ENCODE peak calls at places on chromosomes 12 and 14, in seven cellular contexts. G is K562, R is SK-N-SH, V is HepG2, M is H1, N is GM12878, U is HCT116. T is an unnamed sample.
A peak's percentile ranks its signal among the peaks of the same experiment; 100 is the strongest.

GRCh38 chr12:117897379-117898161 is 71.2 kb downstream of the KSR2 start:
- DNase-seq in M (no peak), G (no peak), V (no peak), R (no peak), N (peak; percentile 57), U (no peak), T (no peak)

GRCh38 chr12:103813426-103813825 is 27.6 kb downstream of the NT5DC3 start:
- DNase-seq in V (no peak), G (no peak), U (no peak), M (no peak), N (no peak), R (no peak), T (no peak)

GRCh38 chr12:61029516-61029915 is 1230.7 kb upstream of the USP15 start:
- DNase-seq in V (no peak), N (no peak), G (no peak), U (no peak), M (no peak), R (no peak), T (no peak)

GRCh38 chr14:53955671-53956426 is 776 bp downstream of the BMP4 start:
- DNase-seq in G (no peak), M (no peak), R (no peak), V (peak; percentile 37), U (no peak), N (no peak), T (no peak)

GRCh38 chr14:71465316-71465715 is 466.9 kb upstream of the RGS6 start:
- DNase-seq in M (no peak), U (no peak), N (no peak), V (no peak), G (no peak), R (no peak), T (no peak)

GRCh38 chr14:34449819-34450541 is 12.1 kb downstream of the SPTSSA start:
- DNase-seq in U (no peak), M (no peak), N (no peak), G (no peak), R (no peak), V (no peak), T (no peak)

GRCh38 chr14:92473261-92473946 is 40.2 kb upstream of the RIN3 start:
- DNase-seq in R (no peak), V (peak; percentile 72), U (no peak), G (no peak), N (no peak), M (no peak), T (no peak)

GRCh38 chr12:52139579-52140062 is 52.2 kb downstream of the KRT80 start:
- DNase-seq in V (no peak), U (no peak), R (peak; percentile 84), M (no peak), N (no peak), G (peak; percentile 65), T (no peak)

GRCh38 chr14:99602788-99603415 is 1.1 kb downstream of the CCDC85C start:
- DNase-seq in M (no peak), V (no peak), G (no peak), R (no peak), N (no peak), U (no peak), T (no peak)

GRCh38 chr14:20801726-20802125 is 918 bp downstream of the RNASE1 start:
- DNase-seq in M (no peak), G (peak; percentile 22), R (no peak), N (no peak), U (no peak), V (no peak), T (no peak)

GRCh38 chr14:60277605-60278190 is 28.7 kb downstream of the PPM1A start:
- DNase-seq in R (no peak), U (no peak), N (no peak), G (no peak), V (no peak), M (no peak), T (no peak)

GRCh38 chr14:50666772-50667490 is 1.2 kb downstream of the SAV1 start:
- DNase-seq in R (peak; percentile 23), N (no peak), V (peak; percentile 37), M (no peak), U (no peak), G (no peak), T (peak; percentile 40)

GRCh38 chr12:47768323-47768811 is 4.7 kb upstream of the SLC48A1 start:
- DNase-seq in M (no peak), U (no peak), R (no peak), G (no peak), N (no peak), V (peak; percentile 86), T (peak; percentile 36)

GRCh38 chr12:131940121-131940520 is 9.6 kb upstream of the EP400 start:
- DNase-seq in U (no peak), R (no peak), M (no peak), V (no peak), G (no peak), N (no peak), T (no peak)

GRCh38 chr14:23186913-23187654 is 3.6 kb upstream of the SLC7A8 start:
- DNase-seq in G (peak; percentile 71), R (peak; percentile 63), U (peak; percentile 64), N (peak; percentile 5), M (no peak), V (peak; percentile 78), T (no peak)

GRCh38 chr12:14723763-14724162 is 27.4 kb upstream of the GUCY2C start:
- DNase-seq in M (no peak), N (peak; percentile 37), U (peak; percentile 28), R (peak; percentile 47), G (peak; percentile 11), V (peak; percentile 54), T (peak; percentile 81)

GRCh38 chr14:53011053-53011462 is 60.2 kb upstream of the FERMT2 start:
- DNase-seq in U (peak; percentile 21), G (no peak), N (no peak), V (peak; percentile 53), M (peak; percentile 29), R (no peak), T (peak; percentile 75)

GRCh38 chr14:59631237-59631636 is 54.6 kb upstream of the CCDC175 start:
- DNase-seq in G (peak; percentile 23), V (peak; percentile 9), U (no peak), M (no peak), R (peak; percentile 39), N (no peak), T (no peak)

GRCh38 chr12:18243238-18243637 is 18.1 kb upstream of the PIK3C2G start:
- DNase-seq in M (no peak), V (no peak), N (no peak), G (no peak), U (no peak), R (no peak), T (no peak)

GRCh38 chr12:104372048-104372720 is 68.6 kb downstream of the EID3 start:
- DNase-seq in U (no peak), N (no peak), R (no peak), M (no peak), V (no peak), G (no peak), T (no peak)

GRCh38 chr12:18262514-18262913 is 1.2 kb downstream of the PIK3C2G start:
- DNase-seq in V (no peak), M (no peak), N (no peak), U (no peak), R (no peak), G (no peak), T (no peak)

GRCh38 chr12:56631790-56632700 is 1.9 kb upstream of the BAZ2A start:
- DNase-seq in N (no peak), R (peak; percentile 82), V (peak; percentile 14), M (no peak), U (no peak), G (peak; percentile 84), T (no peak)

GRCh38 chr12:53103860-53104305 is 597 bp downstream of the SOAT2 start:
- DNase-seq in U (no peak), V (peak; percentile 83), R (no peak), M (no peak), N (peak; percentile 44), G (peak; percentile 30), T (no peak)

GRCh38 chr14:62084020-62084419 is 321.8 kb downstream of the SNAPC1 start:
- DNase-seq in R (no peak), G (no peak), V (no peak), U (no peak), N (no peak), M (no peak), T (no peak)

GRCh38 chr12:96170762-96171161 is 23.4 kb upstream of the ELK3 start:
- DNase-seq in M (no peak), U (no peak), R (no peak), V (no peak), G (no peak), N (no peak), T (no peak)
- H3K27me3 ChIP-seq in M (no peaks in the 10 kb centered on the region), U (no peaks in the 10 kb centered on the region), R (no peaks in the 10 kb centered on the region), V (no peaks in the 10 kb centered on the region), G (peaks cover 10% of the 10 kb centered on the region), N (no peaks in the 10 kb centered on the region), T (no peaks in the 10 kb centered on the region)

DNA sequence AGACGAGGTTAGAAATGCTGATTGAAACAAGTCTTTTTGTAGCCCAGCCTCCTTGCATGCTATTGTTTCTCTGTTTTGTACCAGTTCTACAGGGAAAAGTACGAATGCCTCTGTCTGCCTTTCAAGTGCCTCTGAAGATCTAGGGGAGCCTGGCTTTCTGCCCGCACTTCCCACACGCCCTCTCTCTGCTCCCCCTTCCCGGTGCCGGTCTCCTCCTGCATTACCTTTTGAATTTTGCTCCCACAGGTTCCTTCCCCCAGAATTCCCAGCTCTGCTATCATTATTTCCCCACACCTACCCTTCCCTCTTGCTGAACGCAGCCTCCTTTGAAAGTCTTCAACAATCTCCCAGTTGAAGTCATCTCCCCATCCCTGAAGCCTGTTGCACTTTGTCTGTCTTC is 689.7 kb downstream of the BCL11B start:
- DNase-seq in M (no peak), V (no peak), U (no peak), N (no peak), G (no peak), R (no peak), T (no peak)
- TF ChIP-seq YY1 in M (no peak), V (no peak), U (no peak), N (no peak), G (no peak), R (no peak), T (no peak)

GRCh38 chr12:44477331-44477980 is 398.7 kb downstream of the NELL2 start:
- DNase-seq in G (no peak), V (no peak), M (no peak), R (no peak), N (no peak), U (no peak), T (no peak)
- H3K27me3 ChIP-seq in G (no peaks in the 10 kb centered on the region), V (no peaks in the 10 kb centered on the region), M (no peaks in the 10 kb centered on the region), R (no peaks in the 10 kb centered on the region), N (no peaks in the 10 kb centered on the region), U (no peaks in the 10 kb centered on the region), T (no peaks in the 10 kb centered on the region)

GRCh38 chr12:120771097-120771496 is 45.5 kb downstream of the ACADS start:
- DNase-seq in M (no peak), U (no peak), N (no peak), G (no peak), R (no peak), V (no peak), T (no peak)

GRCh38 chr12:120775862-120776552 is 50.4 kb downstream of the ACADS start:
- DNase-seq in M (no peak), G (no peak), R (no peak), U (no peak), V (peak; percentile 45), N (no peak), T (no peak)

GRCh38 chr12:120774169-120774916 is 48.7 kb downstream of the ACADS start:
- DNase-seq in G (no peak), R (no peak), V (no peak), M (no peak), N (no peak), U (no peak), T (no peak)
- TF ChIP-seq YY1 in G (no peak), R (no peak), V (no peak), M (no peak), N (no peak), U (no peak), T (no peak)

T was measured in NT2/D1.